ENCODE peak calls at places on chromosomes 16 and 17, in ten cellular contexts. L, K, M, O, J, A, U, T, D and N are unnamed samples.

GRCh38 chr16:67481561-67482259 is 753 bp upstream of the ATP6V0D1 start:
- DNase-seq in D (no peak), L (peak), J (no peak), A (peak), O (no peak), K (peak), M (peak), U (peak), T (peak), N (no peak)

GRCh38 chr16:154223-155030 is 2.0 kb downstream of the HBZ start:
- DNase-seq in M (peak), T (no peak), J (peak), O (peak), U (no peak), L (peak), K (peak), D (peak), A (peak), N (no peak)

GRCh38 chr16:29820730-29821662 is 734 bp downstream of the MVP start:
- DNase-seq in A (no peak), U (no peak), D (no peak), T (peak), O (peak), M (no peak), K (peak), L (no peak), J (peak), N (no peak)

GRCh38 chr16:48948911-48949310 is 332.7 kb downstream of the CBLN1 start:
- DNase-seq in T (no peak), A (no peak), U (no peak), J (no peak), M (no peak), K (no peak), D (no peak), L (no peak), O (no peak), N (no peak)

GRCh38 chr16:46690281-46691178 is 1.1 kb downstream of the ORC6 start:
- DNase-seq in O (peak), D (no peak), K (no peak), A (peak), J (peak), M (no peak), U (no peak), L (no peak), T (no peak), N (no peak)

GRCh38 chr17:53496356-53496755 is 326.4 kb upstream of the KIF2B start:
- DNase-seq in K (no peak), M (no peak), L (no peak), J (no peak), A (no peak), D (no peak), T (no peak), O (no peak), U (no peak), N (no peak)

GRCh38 chr16:49754495-49755290 is 101.2 kb downstream of the ZNF423 start:
- DNase-seq in L (no peak), U (no peak), D (no peak), K (no peak), T (no peak), A (peak), M (no peak), O (peak), J (peak), N (no peak)

GRCh38 chr17:34980681-34981537 is 597 bp downstream of the LIG3 start:
- DNase-seq in J (peak), T (peak), K (peak), M (peak), A (peak), U (peak), O (peak), D (peak), L (peak), N (peak)

GRCh38 chr17:79306688-79307323 is 232.2 kb downstream of the ENGASE start:
- DNase-seq in O (no peak), U (no peak), L (peak), K (no peak), M (peak), T (no peak), J (no peak), D (no peak), A (no peak), N (no peak)

GRCh38 chr16:84868328-84868727 is 48.5 kb downstream of the CRISPLD2 start:
- DNase-seq in O (no peak), U (no peak), A (no peak), J (no peak), D (no peak), L (no peak), K (no peak), M (no peak), T (no peak), N (no peak)

GRCh38 chr17:39999067-39999466 is 16.2 kb upstream of the CSF3 start:
- DNase-seq in U (no peak), J (peak), A (peak), T (no peak), O (no peak), K (no peak), L (no peak), M (no peak), D (no peak), N (no peak)

GRCh38 chr17:74521701-74522201 is 9.5 kb downstream of the CD300LB start:
- DNase-seq in D (peak), L (no peak), U (no peak), J (no peak), O (peak), M (peak), T (peak), A (no peak), K (no peak), N (no peak)

GRCh38 chr17:19703106-19703775 is 13.1 kb downstream of the SLC47A2 start:
- DNase-seq in L (no peak), M (peak), J (no peak), T (peak), O (peak), U (no peak), D (peak), K (no peak), A (no peak), N (no peak)

GRCh38 chr17:42623732-42624596 is 14.5 kb downstream of the TUBG1 start:
- DNase-seq in U (no peak), J (no peak), A (peak), T (no peak), D (no peak), O (no peak), L (no peak), K (no peak), M (no peak), N (no peak)

GRCh38 chr16:49398761-49399160 is 25.2 kb downstream of the C16orf78 start:
- DNase-seq in K (no peak), L (no peak), D (no peak), A (no peak), O (no peak), T (no peak), M (no peak), U (no peak), J (no peak), N (no peak)

GRCh38 chr16:19701091-19701490 is 16.9 kb downstream of the KNOP1 start:
- DNase-seq in K (no peak), M (no peak), T (no peak), D (no peak), A (peak), U (no peak), O (no peak), J (no peak), L (no peak), N (no peak)

GRCh38 chr16:67537636-67538591 is 9.3 kb downstream of the RIPOR1 start:
- DNase-seq in K (peak), O (peak), J (peak), D (no peak), A (no peak), M (no peak), T (peak), U (peak), L (no peak), N (no peak)

GRCh38 chr16:74998481-74999207 is at the start of gene ZNRF1:
- DNase-seq in L (peak), M (peak), O (peak), K (peak), U (peak), D (peak), T (peak), A (peak), J (peak), N (peak)

GRCh38 chr17:48620497-48621139 is 5.5 kb upstream of the HOXB8 start:
- DNase-seq in T (no peak), O (no peak), J (no peak), D (no peak), A (no peak), U (no peak), M (no peak), K (no peak), L (no peak), N (no peak)

GRCh38 chr17:80919331-80920284 is 72.0 kb upstream of the CHMP6 start:
- DNase-seq in D (no peak), J (no peak), M (no peak), T (no peak), O (no peak), K (no peak), L (no peak), A (no peak), U (no peak), N (no peak)

GRCh38 chr16:89598199-89598598 is 15.2 kb upstream of the DPEP1 start:
- DNase-seq in J (peak), D (peak), K (no peak), M (no peak), T (no peak), A (peak), U (no peak), O (peak), L (no peak), N (peak)

GRCh38 chr16:49556252-49557069 is 182.9 kb downstream of the C16orf78 start:
- DNase-seq in L (peak), J (no peak), K (no peak), T (no peak), O (no peak), D (peak), M (no peak), U (no peak), A (peak), N (peak)

GRCh38 chr17:30234954-30235353 is 543 bp downstream of the SLC6A4 start:
- DNase-seq in D (no peak), L (no peak), K (no peak), U (no peak), A (no peak), M (no peak), T (no peak), J (no peak), O (no peak), N (peak)

GRCh38 chr16:27414803-27415431 is 12.9 kb downstream of the IL21R start:
- DNase-seq in U (no peak), T (peak), O (no peak), J (no peak), K (no peak), M (no peak), D (no peak), A (no peak), L (no peak), N (no peak)

GRCh38 chr17:38669520-38669919 is 5.2 kb downstream of the EPOP start:
- DNase-seq in T (no peak), O (no peak), K (no peak), A (no peak), M (no peak), U (no peak), D (no peak), L (no peak), J (no peak), N (no peak)

GRCh38 chr16:69410285-69410990 is 14.0 kb upstream of the CYB5B start:
- DNase-seq in K (no peak), A (peak), T (no peak), D (no peak), M (no peak), U (no peak), J (peak), O (no peak), L (no peak), N (no peak)

GRCh38 chr16:79100456-79100855 is 500.1 kb downstream of the MAF start:
- DNase-seq in T (no peak), A (no peak), M (no peak), D (no peak), K (no peak), O (no peak), U (no peak), L (peak), J (no peak), N (no peak)

GRCh38 chr17:57328109-57328882 is 72.0 kb downstream of the MSI2 start:
- DNase-seq in M (no peak), T (no peak), O (no peak), A (peak), L (no peak), K (no peak), U (no peak), J (no peak), D (no peak), N (no peak)

GRCh38 chr17:39404542-39405378 is 3.3 kb upstream of the FBXL20 start:
- DNase-seq in L (no peak), A (peak), O (peak), K (no peak), U (no peak), M (no peak), T (no peak), D (no peak), J (peak), N (no peak)

GRCh38 chr17:14545156-14545906 is 244.4 kb downstream of the HS3ST3B1 start:
- DNase-seq in D (no peak), A (no peak), L (no peak), J (no peak), U (no peak), K (no peak), O (no peak), M (no peak), T (no peak), N (no peak)

GRCh38 chr16:88634141-88634993 is 4.0 kb upstream of the IL17C start:
- DNase-seq in M (no peak), D (no peak), A (peak), J (peak), O (peak), K (peak), U (no peak), T (peak), L (no peak), N (no peak)

GRCh38 chr16:69166221-69166833 is 20.6 kb upstream of the SNTB2 start:
- DNase-seq in A (peak), M (no peak), J (peak), U (no peak), O (peak), L (no peak), T (no peak), K (peak), D (no peak), N (no peak)

GRCh38 chr17:48045270-48046001 is 2.7 kb upstream of the NFE2L1 start:
- DNase-seq in O (no peak), U (no peak), L (no peak), K (no peak), J (peak), D (no peak), A (peak), T (no peak), M (no peak), N (no peak)

GRCh38 chr17:74222399-74222798 is 9.0 kb downstream of the TTYH2 start:
- DNase-seq in M (no peak), J (no peak), A (no peak), O (no peak), T (no peak), D (no peak), K (no peak), U (no peak), L (no peak), N (no peak)

GRCh38 chr17:8712698-8713097 is 31.9 kb downstream of the CCDC42 start:
- DNase-seq in A (no peak), J (no peak), L (no peak), M (no peak), U (no peak), K (no peak), D (no peak), O (no peak), T (no peak), N (no peak)

GRCh38 chr16:65422934-65423333 is 301.1 kb upstream of the CDH11 start:
- DNase-seq in A (no peak), U (no peak), M (no peak), K (no peak), T (no peak), J (no peak), O (no peak), D (no peak), L (no peak), N (no peak)